ENCODE peak calls at places on chromosomes 11 and 22, in nine cellular contexts. One of them, this sample, is unnamed.

GRCh38 chr11:39365809-39366436 is 2093.5 kb downstream of the LRRC4C start:
- DNase-seq in ELR: peak; percentile 62
- DNase-seq in Caki2: peak; percentile 24
- DNase-seq in NCI-H524: no peak
- DNase-seq in NCI-H1436: peak; percentile 57
- DNase-seq in Ammon's horn: peak; percentile 22
- DNase-seq in stimulated activated CD8-positive, alpha-beta memory T cell treated with anti-CD3 and anti-CD28 coated beads, Interleukin-7, amount 100 ng/mL, for 1 hour: no peak
- DNase-seq in NCI-H1694 treated with DMSO at 0.1 percent for 48 hours: no peak
- DNase-seq in stromal cell of bone marrow: peak; percentile 9
- DNase-seq in this sample: no peak

GRCh38 chr11:6604081-6604626 is 580 bp downstream of the ILK start:
- DNase-seq in ELR: peak; percentile 70
- DNase-seq in Caki2: peak; percentile 49
- DNase-seq in NCI-H524: peak; percentile 5
- DNase-seq in NCI-H1436: no peak
- DNase-seq in Ammon's horn: peak; percentile 84
- DNase-seq in stimulated activated CD8-positive, alpha-beta memory T cell treated with anti-CD3 and anti-CD28 coated beads, Interleukin-7, amount 100 ng/mL, for 1 hour: peak; percentile 28
- DNase-seq in NCI-H1694 treated with DMSO at 0.1 percent for 48 hours: peak; percentile 2
- DNase-seq in stromal cell of bone marrow: peak; percentile 65
- DNase-seq in this sample: peak; percentile 55

GRCh38 chr11:20611445-20611844 is 12.0 kb downstream of the SLC6A5 start:
- DNase-seq in ELR: no peak
- DNase-seq in Caki2: no peak
- DNase-seq in NCI-H524: no peak
- DNase-seq in NCI-H1436: no peak
- DNase-seq in Ammon's horn: no peak
- DNase-seq in stimulated activated CD8-positive, alpha-beta memory T cell treated with anti-CD3 and anti-CD28 coated beads, Interleukin-7, amount 100 ng/mL, for 1 hour: no peak
- DNase-seq in NCI-H1694 treated with DMSO at 0.1 percent for 48 hours: no peak
- DNase-seq in stromal cell of bone marrow: no peak
- DNase-seq in this sample: no peak

GRCh38 chr11:16923987-16924386 is 90.2 kb downstream of the PLEKHA7 start:
- DNase-seq in ELR: no peak
- DNase-seq in Caki2: peak; percentile 21
- DNase-seq in NCI-H524: no peak
- DNase-seq in NCI-H1436: no peak
- DNase-seq in Ammon's horn: no peak
- DNase-seq in stimulated activated CD8-positive, alpha-beta memory T cell treated with anti-CD3 and anti-CD28 coated beads, Interleukin-7, amount 100 ng/mL, for 1 hour: no peak
- DNase-seq in NCI-H1694 treated with DMSO at 0.1 percent for 48 hours: no peak
- DNase-seq in stromal cell of bone marrow: no peak
- DNase-seq in this sample: no peak

GRCh38 chr11:8283510-8284272 is 20.0 kb upstream of the LMO1 start:
- DNase-seq in ELR: no peak
- DNase-seq in Caki2: no peak
- DNase-seq in NCI-H524: peak; percentile 97
- DNase-seq in NCI-H1436: peak; percentile 81
- DNase-seq in Ammon's horn: no peak
- DNase-seq in stimulated activated CD8-positive, alpha-beta memory T cell treated with anti-CD3 and anti-CD28 coated beads, Interleukin-7, amount 100 ng/mL, for 1 hour: no peak
- DNase-seq in NCI-H1694 treated with DMSO at 0.1 percent for 48 hours: peak; percentile 81
- DNase-seq in stromal cell of bone marrow: no peak
- DNase-seq in this sample: no peak

GRCh38 chr22:50271519-50271970 is 1.4 kb upstream of the MAPK11 start:
- DNase-seq in ELR: peak; percentile 65
- DNase-seq in Caki2: peak; percentile 86
- DNase-seq in NCI-H524: peak; percentile 30
- DNase-seq in NCI-H1436: peak; percentile 75
- DNase-seq in Ammon's horn: peak; percentile 50
- DNase-seq in stimulated activated CD8-positive, alpha-beta memory T cell treated with anti-CD3 and anti-CD28 coated beads, Interleukin-7, amount 100 ng/mL, for 1 hour: no peak
- DNase-seq in NCI-H1694 treated with DMSO at 0.1 percent for 48 hours: peak; percentile 57
- DNase-seq in stromal cell of bone marrow: no peak
- DNase-seq in this sample: peak; percentile 31

GRCh38 chr22:27634043-27634442 is 167.5 kb downstream of the MN1 start:
- DNase-seq in ELR: no peak
- DNase-seq in Caki2: no peak
- DNase-seq in NCI-H524: no peak
- DNase-seq in NCI-H1436: no peak
- DNase-seq in Ammon's horn: no peak
- DNase-seq in stimulated activated CD8-positive, alpha-beta memory T cell treated with anti-CD3 and anti-CD28 coated beads, Interleukin-7, amount 100 ng/mL, for 1 hour: no peak
- DNase-seq in NCI-H1694 treated with DMSO at 0.1 percent for 48 hours: no peak
- DNase-seq in stromal cell of bone marrow: no peak
- DNase-seq in this sample: no peak

GRCh38 chr11:121095561-121095960 is 5.5 kb upstream of the TECTA start:
- DNase-seq in ELR: no peak
- DNase-seq in Caki2: no peak
- DNase-seq in NCI-H524: no peak
- DNase-seq in NCI-H1436: no peak
- DNase-seq in Ammon's horn: no peak
- DNase-seq in stimulated activated CD8-positive, alpha-beta memory T cell treated with anti-CD3 and anti-CD28 coated beads, Interleukin-7, amount 100 ng/mL, for 1 hour: no peak
- DNase-seq in NCI-H1694 treated with DMSO at 0.1 percent for 48 hours: no peak
- DNase-seq in stromal cell of bone marrow: no peak
- DNase-seq in this sample: no peak

GRCh38 chr11:110366234-110366633 is 63.5 kb upstream of the FDX1 start:
- DNase-seq in ELR: no peak
- DNase-seq in Caki2: peak; percentile 32
- DNase-seq in NCI-H524: no peak
- DNase-seq in NCI-H1436: no peak
- DNase-seq in Ammon's horn: peak; percentile 32
- DNase-seq in stimulated activated CD8-positive, alpha-beta memory T cell treated with anti-CD3 and anti-CD28 coated beads, Interleukin-7, amount 100 ng/mL, for 1 hour: no peak
- DNase-seq in NCI-H1694 treated with DMSO at 0.1 percent for 48 hours: no peak
- DNase-seq in stromal cell of bone marrow: no peak
- DNase-seq in this sample: no peak

GRCh38 chr11:83087035-83087434 is 15.3 kb upstream of the RAB30 start:
- DNase-seq in ELR: peak; percentile 44
- DNase-seq in Caki2: peak; percentile 16
- DNase-seq in NCI-H524: peak; percentile 5
- DNase-seq in NCI-H1436: no peak
- DNase-seq in Ammon's horn: no peak
- DNase-seq in stimulated activated CD8-positive, alpha-beta memory T cell treated with anti-CD3 and anti-CD28 coated beads, Interleukin-7, amount 100 ng/mL, for 1 hour: no peak
- DNase-seq in NCI-H1694 treated with DMSO at 0.1 percent for 48 hours: peak; percentile 17
- DNase-seq in stromal cell of bone marrow: no peak
- DNase-seq in this sample: no peak

GRCh38 chr11:26976389-26976788 is 17.5 kb upstream of the FIBIN start:
- DNase-seq in ELR: peak; percentile 76
- DNase-seq in Caki2: no peak
- DNase-seq in NCI-H524: no peak
- DNase-seq in NCI-H1436: no peak
- DNase-seq in Ammon's horn: no peak
- DNase-seq in stimulated activated CD8-positive, alpha-beta memory T cell treated with anti-CD3 and anti-CD28 coated beads, Interleukin-7, amount 100 ng/mL, for 1 hour: no peak
- DNase-seq in NCI-H1694 treated with DMSO at 0.1 percent for 48 hours: no peak
- DNase-seq in stromal cell of bone marrow: no peak
- DNase-seq in this sample: no peak

GRCh38 chr11:27997344-27997743 is 110.6 kb downstream of the KIF18A start:
- DNase-seq in ELR: no peak
- DNase-seq in Caki2: no peak
- DNase-seq in NCI-H524: no peak
- DNase-seq in NCI-H1436: no peak
- DNase-seq in Ammon's horn: no peak
- DNase-seq in stimulated activated CD8-positive, alpha-beta memory T cell treated with anti-CD3 and anti-CD28 coated beads, Interleukin-7, amount 100 ng/mL, for 1 hour: no peak
- DNase-seq in NCI-H1694 treated with DMSO at 0.1 percent for 48 hours: no peak
- DNase-seq in stromal cell of bone marrow: no peak
- DNase-seq in this sample: no peak

GRCh38 chr22:17057959-17058814 is 26.6 kb upstream of the IL17RA start:
- DNase-seq in ELR: peak; percentile 68
- DNase-seq in Caki2: peak; percentile 60
- DNase-seq in NCI-H524: peak; percentile 49
- DNase-seq in NCI-H1436: peak; percentile 46
- DNase-seq in Ammon's horn: peak; percentile 90
- DNase-seq in stimulated activated CD8-positive, alpha-beta memory T cell treated with anti-CD3 and anti-CD28 coated beads, Interleukin-7, amount 100 ng/mL, for 1 hour: peak; percentile 25
- DNase-seq in NCI-H1694 treated with DMSO at 0.1 percent for 48 hours: peak; percentile 56
- DNase-seq in stromal cell of bone marrow: peak; percentile 57
- DNase-seq in this sample: peak; percentile 59

GRCh38 chr11:120303004-120303637 is 22.0 kb upstream of the TLCD5 start:
- DNase-seq in ELR: peak; percentile 86
- DNase-seq in Caki2: no peak
- DNase-seq in NCI-H524: peak; percentile 83
- DNase-seq in NCI-H1436: peak; percentile 77
- DNase-seq in Ammon's horn: peak; percentile 76
- DNase-seq in stimulated activated CD8-positive, alpha-beta memory T cell treated with anti-CD3 and anti-CD28 coated beads, Interleukin-7, amount 100 ng/mL, for 1 hour: peak; percentile 24
- DNase-seq in NCI-H1694 treated with DMSO at 0.1 percent for 48 hours: no peak
- DNase-seq in stromal cell of bone marrow: peak; percentile 56
- DNase-seq in this sample: peak; percentile 20

GRCh38 chr11:96741068-96741467 is 351.3 kb downstream of the JRKL start:
- DNase-seq in ELR: peak; percentile 2
- DNase-seq in Caki2: no peak
- DNase-seq in NCI-H524: no peak
- DNase-seq in NCI-H1436: no peak
- DNase-seq in Ammon's horn: no peak
- DNase-seq in stimulated activated CD8-positive, alpha-beta memory T cell treated with anti-CD3 and anti-CD28 coated beads, Interleukin-7, amount 100 ng/mL, for 1 hour: no peak
- DNase-seq in NCI-H1694 treated with DMSO at 0.1 percent for 48 hours: no peak
- DNase-seq in stromal cell of bone marrow: peak; percentile 13
- DNase-seq in this sample: no peak

GRCh38 chr11:43523632-43524031 is 156.9 kb upstream of the HSD17B12 start:
- DNase-seq in ELR: no peak
- DNase-seq in Caki2: no peak
- DNase-seq in NCI-H524: no peak
- DNase-seq in NCI-H1436: no peak
- DNase-seq in Ammon's horn: no peak
- DNase-seq in stimulated activated CD8-positive, alpha-beta memory T cell treated with anti-CD3 and anti-CD28 coated beads, Interleukin-7, amount 100 ng/mL, for 1 hour: no peak
- DNase-seq in NCI-H1694 treated with DMSO at 0.1 percent for 48 hours: no peak
- DNase-seq in stromal cell of bone marrow: no peak
- DNase-seq in this sample: no peak

GRCh38 chr22:25113316-25113721 is 86.3 kb upstream of the CRYBB3 start:
- DNase-seq in ELR: no peak
- DNase-seq in Caki2: peak; percentile 38
- DNase-seq in NCI-H524: no peak
- DNase-seq in NCI-H1436: no peak
- DNase-seq in Ammon's horn: no peak
- DNase-seq in stimulated activated CD8-positive, alpha-beta memory T cell treated with anti-CD3 and anti-CD28 coated beads, Interleukin-7, amount 100 ng/mL, for 1 hour: no peak
- DNase-seq in NCI-H1694 treated with DMSO at 0.1 percent for 48 hours: no peak
- DNase-seq in stromal cell of bone marrow: no peak
- DNase-seq in this sample: no peak

GRCh38 chr22:48563118-48563965 is 1264.3 kb downstream of the BRD1 start:
- DNase-seq in ELR: no peak
- DNase-seq in Caki2: no peak
- DNase-seq in NCI-H524: no peak
- DNase-seq in NCI-H1436: no peak
- DNase-seq in Ammon's horn: no peak
- DNase-seq in stimulated activated CD8-positive, alpha-beta memory T cell treated with anti-CD3 and anti-CD28 coated beads, Interleukin-7, amount 100 ng/mL, for 1 hour: no peak
- DNase-seq in NCI-H1694 treated with DMSO at 0.1 percent for 48 hours: no peak
- DNase-seq in stromal cell of bone marrow: no peak
- DNase-seq in this sample: no peak

GRCh38 chr11:119804698-119805097 is 75.7 kb upstream of the NECTIN1 start:
- DNase-seq in ELR: no peak
- DNase-seq in Caki2: no peak
- DNase-seq in NCI-H524: no peak
- DNase-seq in NCI-H1436: no peak
- DNase-seq in Ammon's horn: no peak
- DNase-seq in stimulated activated CD8-positive, alpha-beta memory T cell treated with anti-CD3 and anti-CD28 coated beads, Interleukin-7, amount 100 ng/mL, for 1 hour: no peak
- DNase-seq in NCI-H1694 treated with DMSO at 0.1 percent for 48 hours: no peak
- DNase-seq in stromal cell of bone marrow: no peak
- DNase-seq in this sample: no peak

GRCh38 chr11:130847517-130847916 is 68.8 kb downstream of the SNX19 start:
- DNase-seq in ELR: peak; percentile 94
- DNase-seq in Caki2: peak; percentile 34
- DNase-seq in NCI-H524: no peak
- DNase-seq in NCI-H1436: no peak
- DNase-seq in Ammon's horn: no peak
- DNase-seq in stimulated activated CD8-positive, alpha-beta memory T cell treated with anti-CD3 and anti-CD28 coated beads, Interleukin-7, amount 100 ng/mL, for 1 hour: no peak
- DNase-seq in NCI-H1694 treated with DMSO at 0.1 percent for 48 hours: no peak
- DNase-seq in stromal cell of bone marrow: peak; percentile 54
- DNase-seq in this sample: no peak

GRCh38 chr11:122436188-122436555 is 219.3 kb upstream of the UBASH3B start:
- DNase-seq in ELR: no peak
- DNase-seq in Caki2: no peak
- DNase-seq in NCI-H524: no peak
- DNase-seq in NCI-H1436: no peak
- DNase-seq in Ammon's horn: no peak
- DNase-seq in stimulated activated CD8-positive, alpha-beta memory T cell treated with anti-CD3 and anti-CD28 coated beads, Interleukin-7, amount 100 ng/mL, for 1 hour: no peak
- DNase-seq in NCI-H1694 treated with DMSO at 0.1 percent for 48 hours: no peak
- DNase-seq in stromal cell of bone marrow: no peak
- DNase-seq in this sample: no peak